ENCODE peak calls at places on chromosome 20, in nine cellular contexts. One of them, this sample, is unnamed.
A peak's percentile ranks its signal among the peaks of the same experiment; 100 is the strongest.

GRCh38 chr20:10115021-10115420 is 80.2 kb downstream of the ANKEF1 start:
- DNase-seq in Peyer's patch: no peak
- DNase-seq in cardiac fibroblast: peak; percentile 46
- DNase-seq in B cell: no peak
- DNase-seq in heart left ventricle: no peak
- DNase-seq in A673: no peak
- DNase-seq in uterus: no peak
- DNase-seq in fibroblast of the aortic adventitia: peak; percentile 74
- DNase-seq in Calu3: no peak
- DNase-seq in this sample: no peak

GRCh38 chr20:45907219-45907948 is 4.6 kb downstream of the PLTP start:
- DNase-seq in A673: no peak
- DNase-seq in cardiac fibroblast: no peak
- DNase-seq in B cell: no peak
- DNase-seq in Calu3: no peak
- DNase-seq in fibroblast of the aortic adventitia: no peak
- DNase-seq in uterus: no peak
- DNase-seq in Peyer's patch: no peak
- DNase-seq in heart left ventricle: no peak
- DNase-seq in this sample: no peak

GRCh38 chr20:42191140-42191860 is 573.1 kb upstream of the CHD6 start:
- DNase-seq in B cell: no peak
- DNase-seq in fibroblast of the aortic adventitia: no peak
- DNase-seq in heart left ventricle: no peak
- DNase-seq in Calu3: peak; percentile 38
- DNase-seq in A673: no peak
- DNase-seq in cardiac fibroblast: no peak
- DNase-seq in uterus: no peak
- DNase-seq in Peyer's patch: no peak
- DNase-seq in this sample: no peak

GRCh38 chr20:16978497-16978896 is 230.3 kb downstream of the OTOR start:
- DNase-seq in fibroblast of the aortic adventitia: no peak
- DNase-seq in uterus: no peak
- DNase-seq in heart left ventricle: no peak
- DNase-seq in cardiac fibroblast: no peak
- DNase-seq in Calu3: no peak
- DNase-seq in A673: no peak
- DNase-seq in Peyer's patch: no peak
- DNase-seq in B cell: no peak
- DNase-seq in this sample: no peak

GRCh38 chr20:8860011-8860495 is 208.8 kb upstream of the PLCB4 start:
- DNase-seq in A673: peak; percentile 57
- DNase-seq in Peyer's patch: no peak
- DNase-seq in Calu3: no peak
- DNase-seq in B cell: no peak
- DNase-seq in heart left ventricle: no peak
- DNase-seq in cardiac fibroblast: peak; percentile 70
- DNase-seq in fibroblast of the aortic adventitia: peak; percentile 78
- DNase-seq in uterus: no peak
- DNase-seq in this sample: no peak

GRCh38 chr20:34215711-34216381 is 25.4 kb upstream of the ASIP start:
- DNase-seq in fibroblast of the aortic adventitia: peak; percentile 50
- DNase-seq in heart left ventricle: peak; percentile 83
- DNase-seq in cardiac fibroblast: peak; percentile 63
- DNase-seq in A673: peak; percentile 45
- DNase-seq in Peyer's patch: peak; percentile 46
- DNase-seq in B cell: peak; percentile 59
- DNase-seq in Calu3: peak; percentile 94
- DNase-seq in uterus: peak; percentile 51
- DNase-seq in this sample: peak; percentile 31

GRCh38 chr20:36969478-36970186 is 18.1 kb upstream of the SAMHD1 start:
- DNase-seq in cardiac fibroblast: no peak
- DNase-seq in uterus: no peak
- DNase-seq in Calu3: no peak
- DNase-seq in fibroblast of the aortic adventitia: no peak
- DNase-seq in Peyer's patch: peak; percentile 36
- DNase-seq in heart left ventricle: no peak
- DNase-seq in B cell: no peak
- DNase-seq in A673: no peak
- DNase-seq in this sample: no peak

GRCh38 chr20:6866741-6867140 is 99.3 kb downstream of the BMP2 start:
- DNase-seq in uterus: no peak
- DNase-seq in Peyer's patch: no peak
- DNase-seq in A673: no peak
- DNase-seq in Calu3: no peak
- DNase-seq in cardiac fibroblast: no peak
- DNase-seq in B cell: no peak
- DNase-seq in heart left ventricle: no peak
- DNase-seq in fibroblast of the aortic adventitia: no peak
- DNase-seq in this sample: no peak

GRCh38 chr20:47487175-47487917 is 14.3 kb upstream of the NCOA3 start:
- DNase-seq in Peyer's patch: peak; percentile 70
- DNase-seq in Calu3: no peak
- DNase-seq in B cell: peak; percentile 83
- DNase-seq in A673: no peak
- DNase-seq in uterus: no peak
- DNase-seq in fibroblast of the aortic adventitia: peak; percentile 71
- DNase-seq in cardiac fibroblast: peak; percentile 27
- DNase-seq in heart left ventricle: no peak
- DNase-seq in this sample: peak; percentile 66

DNA sequence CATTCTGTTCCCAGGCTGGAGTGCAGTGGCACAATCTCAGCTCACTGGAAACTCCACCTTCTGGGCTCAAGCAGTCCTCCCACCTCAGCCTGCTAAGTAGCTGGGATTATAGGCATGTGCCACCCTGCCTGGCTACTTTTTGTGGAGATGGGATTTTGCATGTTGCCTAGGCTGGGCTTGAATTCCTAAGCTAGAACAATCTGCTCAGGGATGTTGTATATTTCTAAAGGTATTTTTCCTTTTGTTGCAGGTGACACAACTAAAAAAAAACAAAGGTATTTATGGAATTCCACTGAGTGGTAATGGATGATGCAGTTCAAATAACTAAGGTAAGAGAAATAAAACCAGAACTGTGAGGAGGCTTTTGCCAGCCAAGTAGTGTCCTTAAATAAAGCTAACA is 49.7 kb downstream of the PTPRA start:
- DNase-seq in Peyer's patch: no peak
- DNase-seq in B cell: no peak
- DNase-seq in fibroblast of the aortic adventitia: no peak
- DNase-seq in heart left ventricle: no peak
- DNase-seq in cardiac fibroblast: no peak
- DNase-seq in A673: no peak
- DNase-seq in uterus: no peak
- DNase-seq in Calu3: no peak
- DNase-seq in this sample: no peak
- TF ChIP-seq CTCF in Peyer's patch: no peak
- TF ChIP-seq CTCF in B cell: no peak
- TF ChIP-seq CTCF in fibroblast of the aortic adventitia: no peak
- TF ChIP-seq CTCF in heart left ventricle: no peak
- TF ChIP-seq CTCF in cardiac fibroblast: no peak
- TF ChIP-seq CTCF in A673: no peak
- TF ChIP-seq CTCF in uterus: no peak
- TF ChIP-seq CTCF in Calu3: no peak
- TF ChIP-seq CTCF in this sample: no peak

DNA sequence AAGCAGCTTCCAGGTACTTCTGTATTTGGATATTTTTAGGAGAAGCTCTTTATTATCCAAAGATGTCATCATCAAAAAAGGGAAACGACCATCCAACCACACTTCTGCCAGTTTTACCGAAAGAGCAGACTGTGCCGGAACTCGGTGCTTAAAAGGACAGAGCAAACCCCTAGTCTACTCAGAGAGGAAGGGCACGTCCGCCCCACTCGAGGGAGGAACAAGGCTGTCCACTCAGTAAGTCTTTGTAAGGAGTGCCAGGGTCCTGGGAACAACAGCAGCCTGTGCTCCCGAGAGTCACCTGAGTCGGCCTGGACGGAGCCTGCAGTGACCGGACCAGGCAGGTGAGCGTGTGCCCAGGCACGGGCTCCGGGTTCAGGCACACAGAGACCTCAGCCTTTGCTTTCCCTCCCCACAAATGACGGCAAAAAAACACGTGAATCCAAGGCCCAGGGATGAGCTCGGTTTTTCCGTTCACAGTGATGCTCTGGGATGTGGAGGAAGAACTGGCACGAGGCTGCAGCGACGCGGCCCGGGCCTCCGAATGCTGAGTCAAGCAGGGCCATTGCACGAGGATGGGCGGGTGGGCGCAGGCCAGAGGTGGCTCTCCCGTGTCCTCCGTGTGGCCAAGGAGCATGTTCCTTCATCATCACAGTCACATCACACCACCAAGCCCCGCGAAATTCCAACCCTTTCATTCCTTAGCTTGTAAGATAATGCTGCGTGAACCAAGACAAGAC is 17.4 kb upstream of the SLCO4A1 start:
- DNase-seq in fibroblast of the aortic adventitia: no peak
- DNase-seq in Calu3: no peak
- DNase-seq in uterus: no peak
- DNase-seq in B cell: no peak
- DNase-seq in cardiac fibroblast: no peak
- DNase-seq in Peyer's patch: no peak
- DNase-seq in heart left ventricle: no peak
- DNase-seq in A673: no peak
- DNase-seq in this sample: no peak
- TF ChIP-seq CTCF in fibroblast of the aortic adventitia: no peak
- TF ChIP-seq CTCF in Calu3: no peak
- TF ChIP-seq CTCF in uterus: no peak
- TF ChIP-seq CTCF in B cell: no peak
- TF ChIP-seq CTCF in cardiac fibroblast: no peak
- TF ChIP-seq CTCF in Peyer's patch: no peak
- TF ChIP-seq CTCF in heart left ventricle: no peak
- TF ChIP-seq CTCF in A673: no peak
- TF ChIP-seq CTCF in this sample: no peak

GRCh38 chr20:57867807-57868206 is 158.0 kb upstream of the PMEPA1 start:
- DNase-seq in uterus: no peak
- DNase-seq in cardiac fibroblast: no peak
- DNase-seq in B cell: no peak
- DNase-seq in A673: no peak
- DNase-seq in Peyer's patch: no peak
- DNase-seq in Calu3: no peak
- DNase-seq in fibroblast of the aortic adventitia: no peak
- DNase-seq in heart left ventricle: no peak
- DNase-seq in this sample: no peak
- TF ChIP-seq CTCF in uterus: no peak
- TF ChIP-seq CTCF in cardiac fibroblast: no peak
- TF ChIP-seq CTCF in B cell: no peak
- TF ChIP-seq CTCF in A673: no peak
- TF ChIP-seq CTCF in Peyer's patch: no peak
- TF ChIP-seq CTCF in Calu3: no peak
- TF ChIP-seq CTCF in fibroblast of the aortic adventitia: no peak
- TF ChIP-seq CTCF in heart left ventricle: no peak
- TF ChIP-seq CTCF in this sample: no peak

GRCh38 chr20:43653966-43654365 is 12.9 kb upstream of the MYBL2 start:
- DNase-seq in Calu3: no peak
- DNase-seq in uterus: no peak
- DNase-seq in cardiac fibroblast: no peak
- DNase-seq in B cell: no peak
- DNase-seq in heart left ventricle: no peak
- DNase-seq in A673: no peak
- DNase-seq in Peyer's patch: no peak
- DNase-seq in fibroblast of the aortic adventitia: no peak
- DNase-seq in this sample: no peak

GRCh38 chr20:43662943-43663655 is 3.8 kb upstream of the MYBL2 start:
- DNase-seq in heart left ventricle: no peak
- DNase-seq in Peyer's patch: no peak
- DNase-seq in B cell: no peak
- DNase-seq in uterus: no peak
- DNase-seq in cardiac fibroblast: no peak
- DNase-seq in Calu3: no peak
- DNase-seq in A673: no peak
- DNase-seq in fibroblast of the aortic adventitia: no peak
- DNase-seq in this sample: no peak

GRCh38 chr20:43655937-43656336 is 11.0 kb upstream of the MYBL2 start:
- DNase-seq in fibroblast of the aortic adventitia: no peak
- DNase-seq in Peyer's patch: no peak
- DNase-seq in Calu3: no peak
- DNase-seq in B cell: no peak
- DNase-seq in A673: no peak
- DNase-seq in uterus: no peak
- DNase-seq in heart left ventricle: no peak
- DNase-seq in cardiac fibroblast: no peak
- DNase-seq in this sample: no peak

GRCh38 chr20:43658068-43658722 is 8.7 kb upstream of the MYBL2 start:
- DNase-seq in B cell: no peak
- DNase-seq in heart left ventricle: no peak
- DNase-seq in Peyer's patch: no peak
- DNase-seq in fibroblast of the aortic adventitia: no peak
- DNase-seq in Calu3: peak; percentile 46
- DNase-seq in uterus: no peak
- DNase-seq in A673: no peak
- DNase-seq in cardiac fibroblast: no peak
- DNase-seq in this sample: no peak

DNA sequence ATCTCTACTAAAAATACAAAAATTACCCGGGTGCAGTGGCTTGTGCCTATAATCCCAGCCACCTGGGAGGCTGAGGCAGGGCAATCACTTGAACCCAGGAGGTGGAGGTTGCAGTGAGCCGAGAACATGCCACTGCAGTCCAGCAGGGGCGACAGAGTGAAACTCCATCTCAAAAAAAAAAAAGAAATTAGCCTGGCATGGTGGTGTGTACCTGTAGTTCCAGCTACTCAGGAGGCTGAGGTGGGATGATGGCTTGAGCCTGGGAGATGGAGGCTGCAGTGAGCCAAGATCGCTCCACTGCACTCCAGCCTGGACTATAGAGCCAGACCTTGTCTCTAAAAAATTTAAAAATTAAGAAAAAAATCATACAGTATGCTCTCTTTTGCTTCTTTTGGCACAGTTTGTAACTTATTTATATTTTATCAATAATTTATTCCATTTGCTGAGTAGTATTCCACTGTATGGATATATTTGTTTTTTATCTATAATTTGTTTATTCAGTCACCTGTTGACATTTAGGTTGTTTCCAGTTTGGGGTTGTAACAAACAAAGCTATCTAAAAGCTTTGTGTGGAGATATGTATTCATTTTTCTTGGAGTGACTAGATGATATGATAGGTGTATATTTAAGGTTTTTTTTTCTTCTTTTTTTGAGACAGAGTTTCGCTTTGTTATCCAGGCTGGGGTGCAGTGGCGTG is 8.0 kb upstream of the MYBL2 start:
- DNase-seq in heart left ventricle: no peak
- DNase-seq in uterus: no peak
- DNase-seq in Peyer's patch: no peak
- DNase-seq in B cell: no peak
- DNase-seq in fibroblast of the aortic adventitia: no peak
- DNase-seq in A673: no peak
- DNase-seq in cardiac fibroblast: no peak
- DNase-seq in Calu3: no peak
- DNase-seq in this sample: no peak
- TF ChIP-seq CTCF in heart left ventricle: no peak
- TF ChIP-seq CTCF in uterus: no peak
- TF ChIP-seq CTCF in Peyer's patch: peak; percentile 14
- TF ChIP-seq CTCF in B cell: no peak
- TF ChIP-seq CTCF in fibroblast of the aortic adventitia: no peak
- TF ChIP-seq CTCF in A673: no peak
- TF ChIP-seq CTCF in cardiac fibroblast: no peak
- TF ChIP-seq CTCF in Calu3: no peak
- TF ChIP-seq CTCF in this sample: no peak

This sample was measured in GM20000.